ENCODE peak calls at places on chromosomes 12 and 14, in seven cellular contexts. F is RCC 7860, Z is ELF-1, W is left lung, H is T-helper 2 cell, E is PC-3, T is GM19239. M is an unnamed sample.

GRCh38 chr12:94844452-94844851 is 159.0 kb downstream of the NDUFA12 start:
- DNase-seq in F (no peak), Z (peak), W (no peak), H (no peak), E (no peak), T (no peak), M (no peak)

GRCh38 chr12:3461391-3461790 is 29.6 kb upstream of the PRMT8 start:
- DNase-seq in F (no peak), Z (no peak), W (no peak), H (no peak), E (no peak), T (no peak), M (no peak)

GRCh38 chr12:109885616-109886015 is 5.3 kb upstream of the GLTP start:
- DNase-seq in F (no peak), Z (no peak), W (no peak), H (no peak), E (peak), T (no peak), M (no peak)

GRCh38 chr12:88839486-88839885 is 259.2 kb upstream of the KITLG start:
- DNase-seq in F (no peak), Z (no peak), W (no peak), H (no peak), E (no peak), T (no peak), M (no peak)

GRCh38 chr12:86261142-86261541 is 5.0 kb upstream of the MGAT4C start:
- DNase-seq in F (no peak), Z (no peak), W (no peak), H (no peak), E (peak), T (no peak), M (no peak)

GRCh38 chr12:53063708-53064612 is 14.1 kb downstream of the TNS2 start:
- DNase-seq in F (no peak), Z (no peak), W (no peak), H (no peak), E (no peak), T (no peak), M (peak)

GRCh38 chr12:31362759-31363415 is 36.9 kb upstream of the SINHCAF start:
- DNase-seq in F (no peak), Z (peak), W (no peak), H (peak), E (peak), T (peak), M (no peak)

GRCh38 chr12:103812789-103813188 is 28.2 kb downstream of the NT5DC3 start:
- DNase-seq in F (no peak), Z (no peak), W (no peak), H (no peak), E (no peak), T (no peak), M (no peak)

GRCh38 chr12:115118177-115118724 is 434.3 kb upstream of the TBX3 start:
- DNase-seq in F (no peak), Z (no peak), W (no peak), H (no peak), E (no peak), T (no peak), M (no peak)

GRCh38 chr12:6369916-6370575 is 5.3 kb downstream of the SCNN1A start:
- DNase-seq in F (peak), Z (no peak), W (no peak), H (no peak), E (no peak), T (no peak), M (no peak)

GRCh38 chr12:51328587-51328986 is 4.6 kb upstream of the BIN2 start:
- DNase-seq in F (no peak), Z (no peak), W (no peak), H (no peak), E (no peak), T (no peak), M (no peak)

GRCh38 chr12:39958377-39958776 is 147.5 kb downstream of the SLC2A13 start:
- DNase-seq in F (no peak), Z (peak), W (no peak), H (peak), E (peak), T (no peak), M (no peak)

GRCh38 chr12:112350593-112351592 is 31.3 kb downstream of the HECTD4 start:
- DNase-seq in F (no peak), Z (no peak), W (no peak), H (no peak), E (no peak), T (no peak), M (no peak)

GRCh38 chr12:131900397-131900796 is 6.0 kb downstream of the ULK1 start:
- DNase-seq in F (peak), Z (no peak), W (peak), H (no peak), E (no peak), T (no peak), M (no peak)

GRCh38 chr12:262817-263216 is at the start of gene SLC6A13:
- DNase-seq in F (no peak), Z (peak), W (peak), H (no peak), E (no peak), T (no peak), M (no peak)

GRCh38 chr14:45211295-45211694 is 41.7 kb downstream of the MIS18BP1 start:
- DNase-seq in F (no peak), Z (no peak), W (no peak), H (no peak), E (no peak), T (no peak), M (no peak)

GRCh38 chr14:103709814-103710213 is 5.4 kb downstream of the XRCC3 start:
- DNase-seq in F (no peak), Z (no peak), W (peak), H (no peak), E (no peak), T (no peak), M (no peak)

GRCh38 chr12:102426599-102427541 is 53.5 kb downstream of the IGF1 start:
- DNase-seq in F (no peak), Z (no peak), W (no peak), H (no peak), E (no peak), T (no peak), M (no peak)

GRCh38 chr14:75018684-75019083 is 16.0 kb downstream of the EIF2B2 start:
- DNase-seq in F (no peak), Z (no peak), W (no peak), H (no peak), E (peak), T (no peak), M (no peak)

GRCh38 chr14:38143170-38143569 is 64.5 kb upstream of the SSTR1 start:
- DNase-seq in F (no peak), Z (no peak), W (no peak), H (no peak), E (no peak), T (no peak), M (no peak)

GRCh38 chr14:69569859-69570258 is 4.8 kb downstream of the CCDC177 start:
- DNase-seq in F (no peak), Z (peak), W (no peak), H (no peak), E (no peak), T (no peak), M (no peak)

GRCh38 chr12:15372313-15372712 is 50.0 kb downstream of the PTPRO start:
- DNase-seq in F (no peak), Z (no peak), W (no peak), H (no peak), E (no peak), T (no peak), M (no peak)

GRCh38 chr14:77014004-77014604 is 14.4 kb downstream of the IRF2BPL start:
- DNase-seq in F (no peak), Z (peak), W (no peak), H (no peak), E (no peak), T (no peak), M (no peak)

GRCh38 chr12:28578833-28579252 is 388.6 kb downstream of the CCDC91 start:
- DNase-seq in F (no peak), Z (no peak), W (no peak), H (no peak), E (no peak), T (no peak), M (no peak)

GRCh38 chr12:83186437-83186836 is 499.7 kb downstream of the TMTC2 start:
- DNase-seq in F (no peak), Z (no peak), W (no peak), H (no peak), E (no peak), T (no peak), M (no peak)

M was measured in mesenteric fat pad.